ENCODE peak calls at places on chromosomes 12 and 14, in six cellular contexts. One of them, this sample, is unnamed.
A peak's percentile ranks its signal among the peaks of the same experiment; 100 is the strongest.

GRCh38 chr12:31742891-31743290 is 14.1 kb upstream of the AMN1 start:
- DNase-seq in naive B cell: peak; percentile 78
- DNase-seq in NCI-H524 treated with DMSO at 0.1 percent for 48 hours: no peak
- DNase-seq in hypothalamus: no peak
- DNase-seq in stimulated activated CD8-positive, alpha-beta memory T cell treated with anti-CD3 and anti-CD28 coated beads, Interleukin-15, amount 100 ng/mL, for 48 hours: no peak
- DNase-seq in mesothelial cell of epicardium: no peak
- DNase-seq in this sample: peak; percentile 35

GRCh38 chr12:122203301-122203967 is at the start of gene B3GNT4:
- DNase-seq in naive B cell: peak; percentile 41
- DNase-seq in NCI-H524 treated with DMSO at 0.1 percent for 48 hours: no peak
- DNase-seq in hypothalamus: no peak
- DNase-seq in stimulated activated CD8-positive, alpha-beta memory T cell treated with anti-CD3 and anti-CD28 coated beads, Interleukin-15, amount 100 ng/mL, for 48 hours: no peak
- DNase-seq in mesothelial cell of epicardium: peak; percentile 67
- DNase-seq in this sample: no peak

GRCh38 chr14:76984297-76984696 is 44.2 kb downstream of the IRF2BPL start:
- DNase-seq in naive B cell: no peak
- DNase-seq in NCI-H524 treated with DMSO at 0.1 percent for 48 hours: no peak
- DNase-seq in hypothalamus: no peak
- DNase-seq in stimulated activated CD8-positive, alpha-beta memory T cell treated with anti-CD3 and anti-CD28 coated beads, Interleukin-15, amount 100 ng/mL, for 48 hours: no peak
- DNase-seq in mesothelial cell of epicardium: no peak
- DNase-seq in this sample: no peak

GRCh38 chr12:24854908-24855307 is 94.0 kb downstream of the BCAT1 start:
- DNase-seq in naive B cell: no peak
- DNase-seq in NCI-H524 treated with DMSO at 0.1 percent for 48 hours: no peak
- DNase-seq in hypothalamus: no peak
- DNase-seq in stimulated activated CD8-positive, alpha-beta memory T cell treated with anti-CD3 and anti-CD28 coated beads, Interleukin-15, amount 100 ng/mL, for 48 hours: no peak
- DNase-seq in mesothelial cell of epicardium: no peak
- DNase-seq in this sample: no peak

GRCh38 chr14:97277711-97278110 is 480.5 kb downstream of the VRK1 start:
- DNase-seq in naive B cell: no peak
- DNase-seq in NCI-H524 treated with DMSO at 0.1 percent for 48 hours: no peak
- DNase-seq in hypothalamus: no peak
- DNase-seq in stimulated activated CD8-positive, alpha-beta memory T cell treated with anti-CD3 and anti-CD28 coated beads, Interleukin-15, amount 100 ng/mL, for 48 hours: no peak
- DNase-seq in mesothelial cell of epicardium: no peak
- DNase-seq in this sample: no peak

GRCh38 chr14:59055439-59056045 is 132.9 kb upstream of the DAAM1 start:
- DNase-seq in naive B cell: peak; percentile 13
- DNase-seq in NCI-H524 treated with DMSO at 0.1 percent for 48 hours: no peak
- DNase-seq in hypothalamus: no peak
- DNase-seq in stimulated activated CD8-positive, alpha-beta memory T cell treated with anti-CD3 and anti-CD28 coated beads, Interleukin-15, amount 100 ng/mL, for 48 hours: no peak
- DNase-seq in mesothelial cell of epicardium: no peak
- DNase-seq in this sample: no peak

GRCh38 chr14:68495101-68495637 is 297.7 kb downstream of the ZFP36L1 start:
- DNase-seq in naive B cell: no peak
- DNase-seq in NCI-H524 treated with DMSO at 0.1 percent for 48 hours: no peak
- DNase-seq in hypothalamus: no peak
- DNase-seq in stimulated activated CD8-positive, alpha-beta memory T cell treated with anti-CD3 and anti-CD28 coated beads, Interleukin-15, amount 100 ng/mL, for 48 hours: no peak
- DNase-seq in mesothelial cell of epicardium: no peak
- DNase-seq in this sample: no peak

GRCh38 chr14:63614964-63615363 is 26.7 kb downstream of the WDR89 start:
- DNase-seq in naive B cell: no peak
- DNase-seq in NCI-H524 treated with DMSO at 0.1 percent for 48 hours: no peak
- DNase-seq in hypothalamus: no peak
- DNase-seq in stimulated activated CD8-positive, alpha-beta memory T cell treated with anti-CD3 and anti-CD28 coated beads, Interleukin-15, amount 100 ng/mL, for 48 hours: no peak
- DNase-seq in mesothelial cell of epicardium: no peak
- DNase-seq in this sample: no peak

GRCh38 chr12:121295123-121295745 is 1.3 kb downstream of the CAMKK2 start:
- DNase-seq in naive B cell: no peak
- DNase-seq in NCI-H524 treated with DMSO at 0.1 percent for 48 hours: no peak
- DNase-seq in hypothalamus: no peak
- DNase-seq in stimulated activated CD8-positive, alpha-beta memory T cell treated with anti-CD3 and anti-CD28 coated beads, Interleukin-15, amount 100 ng/mL, for 48 hours: no peak
- DNase-seq in mesothelial cell of epicardium: no peak
- DNase-seq in this sample: no peak

GRCh38 chr12:47022296-47022695 is 57.1 kb upstream of the PCED1B start:
- DNase-seq in naive B cell: no peak
- DNase-seq in NCI-H524 treated with DMSO at 0.1 percent for 48 hours: no peak
- DNase-seq in hypothalamus: no peak
- DNase-seq in stimulated activated CD8-positive, alpha-beta memory T cell treated with anti-CD3 and anti-CD28 coated beads, Interleukin-15, amount 100 ng/mL, for 48 hours: no peak
- DNase-seq in mesothelial cell of epicardium: no peak
- DNase-seq in this sample: no peak

GRCh38 chr14:96122496-96122895 is 82.1 kb upstream of the BDKRB2 start:
- DNase-seq in naive B cell: no peak
- DNase-seq in NCI-H524 treated with DMSO at 0.1 percent for 48 hours: no peak
- DNase-seq in hypothalamus: no peak
- DNase-seq in stimulated activated CD8-positive, alpha-beta memory T cell treated with anti-CD3 and anti-CD28 coated beads, Interleukin-15, amount 100 ng/mL, for 48 hours: no peak
- DNase-seq in mesothelial cell of epicardium: peak; percentile 28
- DNase-seq in this sample: no peak

GRCh38 chr12:88549929-88550328 is 30.3 kb downstream of the KITLG start:
- DNase-seq in naive B cell: no peak
- DNase-seq in NCI-H524 treated with DMSO at 0.1 percent for 48 hours: no peak
- DNase-seq in hypothalamus: no peak
- DNase-seq in stimulated activated CD8-positive, alpha-beta memory T cell treated with anti-CD3 and anti-CD28 coated beads, Interleukin-15, amount 100 ng/mL, for 48 hours: no peak
- DNase-seq in mesothelial cell of epicardium: no peak
- DNase-seq in this sample: no peak

GRCh38 chr12:84355561-84355960 is 557.0 kb downstream of the SLC6A15 start:
- DNase-seq in naive B cell: no peak
- DNase-seq in NCI-H524 treated with DMSO at 0.1 percent for 48 hours: no peak
- DNase-seq in hypothalamus: no peak
- DNase-seq in stimulated activated CD8-positive, alpha-beta memory T cell treated with anti-CD3 and anti-CD28 coated beads, Interleukin-15, amount 100 ng/mL, for 48 hours: no peak
- DNase-seq in mesothelial cell of epicardium: no peak
- DNase-seq in this sample: no peak

GRCh38 chr12:11917501-11917900 is 153.2 kb upstream of the BCL2L14 start:
- DNase-seq in naive B cell: no peak
- DNase-seq in NCI-H524 treated with DMSO at 0.1 percent for 48 hours: no peak
- DNase-seq in hypothalamus: no peak
- DNase-seq in stimulated activated CD8-positive, alpha-beta memory T cell treated with anti-CD3 and anti-CD28 coated beads, Interleukin-15, amount 100 ng/mL, for 48 hours: no peak
- DNase-seq in mesothelial cell of epicardium: no peak
- DNase-seq in this sample: no peak

GRCh38 chr12:106174876-106175275 is 36.1 kb upstream of the NUAK1 start:
- DNase-seq in naive B cell: no peak
- DNase-seq in NCI-H524 treated with DMSO at 0.1 percent for 48 hours: no peak
- DNase-seq in hypothalamus: no peak
- DNase-seq in stimulated activated CD8-positive, alpha-beta memory T cell treated with anti-CD3 and anti-CD28 coated beads, Interleukin-15, amount 100 ng/mL, for 48 hours: no peak
- DNase-seq in mesothelial cell of epicardium: no peak
- DNase-seq in this sample: no peak

GRCh38 chr12:119169150-119169549 is 9.6 kb upstream of the HSPB8 start:
- DNase-seq in naive B cell: no peak
- DNase-seq in NCI-H524 treated with DMSO at 0.1 percent for 48 hours: no peak
- DNase-seq in hypothalamus: no peak
- DNase-seq in stimulated activated CD8-positive, alpha-beta memory T cell treated with anti-CD3 and anti-CD28 coated beads, Interleukin-15, amount 100 ng/mL, for 48 hours: no peak
- DNase-seq in mesothelial cell of epicardium: no peak
- DNase-seq in this sample: no peak

GRCh38 chr12:123859035-123859434 is 96.9 kb downstream of the DNAH10 start:
- DNase-seq in naive B cell: no peak
- DNase-seq in NCI-H524 treated with DMSO at 0.1 percent for 48 hours: no peak
- DNase-seq in hypothalamus: no peak
- DNase-seq in stimulated activated CD8-positive, alpha-beta memory T cell treated with anti-CD3 and anti-CD28 coated beads, Interleukin-15, amount 100 ng/mL, for 48 hours: no peak
- DNase-seq in mesothelial cell of epicardium: no peak
- DNase-seq in this sample: no peak

GRCh38 chr12:114933428-114934160 is 249.6 kb upstream of the TBX3 start:
- DNase-seq in naive B cell: no peak
- DNase-seq in NCI-H524 treated with DMSO at 0.1 percent for 48 hours: no peak
- DNase-seq in hypothalamus: no peak
- DNase-seq in stimulated activated CD8-positive, alpha-beta memory T cell treated with anti-CD3 and anti-CD28 coated beads, Interleukin-15, amount 100 ng/mL, for 48 hours: no peak
- DNase-seq in mesothelial cell of epicardium: no peak
- DNase-seq in this sample: no peak

GRCh38 chr12:121626853-121627623 is 708 bp downstream of the ORAI1 start:
- DNase-seq in naive B cell: peak; percentile 69
- DNase-seq in NCI-H524 treated with DMSO at 0.1 percent for 48 hours: no peak
- DNase-seq in hypothalamus: peak; percentile 39
- DNase-seq in stimulated activated CD8-positive, alpha-beta memory T cell treated with anti-CD3 and anti-CD28 coated beads, Interleukin-15, amount 100 ng/mL, for 48 hours: peak; percentile 92
- DNase-seq in mesothelial cell of epicardium: peak; percentile 64
- DNase-seq in this sample: peak; percentile 50

GRCh38 chr14:71574976-71575375 is 357.3 kb upstream of the RGS6 start:
- DNase-seq in naive B cell: no peak
- DNase-seq in NCI-H524 treated with DMSO at 0.1 percent for 48 hours: no peak
- DNase-seq in hypothalamus: no peak
- DNase-seq in stimulated activated CD8-positive, alpha-beta memory T cell treated with anti-CD3 and anti-CD28 coated beads, Interleukin-15, amount 100 ng/mL, for 48 hours: no peak
- DNase-seq in mesothelial cell of epicardium: no peak
- DNase-seq in this sample: no peak

GRCh38 chr14:57009585-57010515 is 199.6 kb upstream of the OTX2 start:
- DNase-seq in naive B cell: no peak
- DNase-seq in NCI-H524 treated with DMSO at 0.1 percent for 48 hours: peak; percentile 98
- DNase-seq in hypothalamus: no peak
- DNase-seq in stimulated activated CD8-positive, alpha-beta memory T cell treated with anti-CD3 and anti-CD28 coated beads, Interleukin-15, amount 100 ng/mL, for 48 hours: no peak
- DNase-seq in mesothelial cell of epicardium: no peak
- DNase-seq in this sample: no peak

GRCh38 chr12:50314629-50315312 is 31.5 kb upstream of the LIMA1 start:
- DNase-seq in naive B cell: peak; percentile 3
- DNase-seq in NCI-H524 treated with DMSO at 0.1 percent for 48 hours: peak; percentile 7
- DNase-seq in hypothalamus: no peak
- DNase-seq in stimulated activated CD8-positive, alpha-beta memory T cell treated with anti-CD3 and anti-CD28 coated beads, Interleukin-15, amount 100 ng/mL, for 48 hours: no peak
- DNase-seq in mesothelial cell of epicardium: no peak
- DNase-seq in this sample: no peak

GRCh38 chr14:98935921-98936320 is 336.1 kb downstream of the BCL11B start:
- DNase-seq in naive B cell: no peak
- DNase-seq in NCI-H524 treated with DMSO at 0.1 percent for 48 hours: no peak
- DNase-seq in hypothalamus: no peak
- DNase-seq in stimulated activated CD8-positive, alpha-beta memory T cell treated with anti-CD3 and anti-CD28 coated beads, Interleukin-15, amount 100 ng/mL, for 48 hours: no peak
- DNase-seq in mesothelial cell of epicardium: no peak
- DNase-seq in this sample: no peak

GRCh38 chr14:23104070-23104590 is 659 bp downstream of the CIROP start:
- DNase-seq in naive B cell: no peak
- DNase-seq in NCI-H524 treated with DMSO at 0.1 percent for 48 hours: no peak
- DNase-seq in hypothalamus: no peak
- DNase-seq in stimulated activated CD8-positive, alpha-beta memory T cell treated with anti-CD3 and anti-CD28 coated beads, Interleukin-15, amount 100 ng/mL, for 48 hours: no peak
- DNase-seq in mesothelial cell of epicardium: no peak
- DNase-seq in this sample: no peak

GRCh38 chr12:87274594-87275245 is 754.5 kb downstream of the C12orf50 start:
- DNase-seq in naive B cell: peak; percentile 7
- DNase-seq in NCI-H524 treated with DMSO at 0.1 percent for 48 hours: no peak
- DNase-seq in hypothalamus: no peak
- DNase-seq in stimulated activated CD8-positive, alpha-beta memory T cell treated with anti-CD3 and anti-CD28 coated beads, Interleukin-15, amount 100 ng/mL, for 48 hours: no peak
- DNase-seq in mesothelial cell of epicardium: no peak
- DNase-seq in this sample: no peak

GRCh38 chr12:127803545-127803944 is 463.4 kb upstream of the TMEM132C start:
- DNase-seq in naive B cell: no peak
- DNase-seq in NCI-H524 treated with DMSO at 0.1 percent for 48 hours: no peak
- DNase-seq in hypothalamus: no peak
- DNase-seq in stimulated activated CD8-positive, alpha-beta memory T cell treated with anti-CD3 and anti-CD28 coated beads, Interleukin-15, amount 100 ng/mL, for 48 hours: no peak
- DNase-seq in mesothelial cell of epicardium: no peak
- DNase-seq in this sample: no peak

GRCh38 chr14:104751539-104752337 is 1.2 kb upstream of the SIVA1 start:
- DNase-seq in naive B cell: no peak
- DNase-seq in NCI-H524 treated with DMSO at 0.1 percent for 48 hours: no peak
- DNase-seq in hypothalamus: no peak
- DNase-seq in stimulated activated CD8-positive, alpha-beta memory T cell treated with anti-CD3 and anti-CD28 coated beads, Interleukin-15, amount 100 ng/mL, for 48 hours: no peak
- DNase-seq in mesothelial cell of epicardium: no peak
- DNase-seq in this sample: no peak

GRCh38 chr14:76997257-76997970 is 31.1 kb downstream of the IRF2BPL start:
- DNase-seq in naive B cell: no peak
- DNase-seq in NCI-H524 treated with DMSO at 0.1 percent for 48 hours: no peak
- DNase-seq in hypothalamus: no peak
- DNase-seq in stimulated activated CD8-positive, alpha-beta memory T cell treated with anti-CD3 and anti-CD28 coated beads, Interleukin-15, amount 100 ng/mL, for 48 hours: no peak
- DNase-seq in mesothelial cell of epicardium: no peak
- DNase-seq in this sample: no peak

GRCh38 chr12:119593578-119594398 is at the start of gene TMEM233:
- DNase-seq in naive B cell: no peak
- DNase-seq in NCI-H524 treated with DMSO at 0.1 percent for 48 hours: no peak
- DNase-seq in hypothalamus: no peak
- DNase-seq in stimulated activated CD8-positive, alpha-beta memory T cell treated with anti-CD3 and anti-CD28 coated beads, Interleukin-15, amount 100 ng/mL, for 48 hours: no peak
- DNase-seq in mesothelial cell of epicardium: no peak
- DNase-seq in this sample: no peak

GRCh38 chr12:109962388-109962787 is 33.8 kb downstream of the GIT2 start:
- DNase-seq in naive B cell: no peak
- DNase-seq in NCI-H524 treated with DMSO at 0.1 percent for 48 hours: peak; percentile 37
- DNase-seq in hypothalamus: no peak
- DNase-seq in stimulated activated CD8-positive, alpha-beta memory T cell treated with anti-CD3 and anti-CD28 coated beads, Interleukin-15, amount 100 ng/mL, for 48 hours: no peak
- DNase-seq in mesothelial cell of epicardium: no peak
- DNase-seq in this sample: no peak

GRCh38 chr12:107352347-107353081 is 259.2 kb upstream of the CRY1 start:
- DNase-seq in naive B cell: no peak
- DNase-seq in NCI-H524 treated with DMSO at 0.1 percent for 48 hours: no peak
- DNase-seq in hypothalamus: no peak
- DNase-seq in stimulated activated CD8-positive, alpha-beta memory T cell treated with anti-CD3 and anti-CD28 coated beads, Interleukin-15, amount 100 ng/mL, for 48 hours: no peak
- DNase-seq in mesothelial cell of epicardium: no peak
- DNase-seq in this sample: no peak

GRCh38 chr14:50944647-50945413 is 547 bp upstream of the PYGL start:
- DNase-seq in naive B cell: no peak
- DNase-seq in NCI-H524 treated with DMSO at 0.1 percent for 48 hours: no peak
- DNase-seq in hypothalamus: no peak
- DNase-seq in stimulated activated CD8-positive, alpha-beta memory T cell treated with anti-CD3 and anti-CD28 coated beads, Interleukin-15, amount 100 ng/mL, for 48 hours: no peak
- DNase-seq in mesothelial cell of epicardium: no peak
- DNase-seq in this sample: peak; percentile 39

GRCh38 chr12:51391047-51391837 is at the start of gene GALNT6:
- DNase-seq in naive B cell: peak; percentile 85
- DNase-seq in NCI-H524 treated with DMSO at 0.1 percent for 48 hours: no peak
- DNase-seq in hypothalamus: no peak
- DNase-seq in stimulated activated CD8-positive, alpha-beta memory T cell treated with anti-CD3 and anti-CD28 coated beads, Interleukin-15, amount 100 ng/mL, for 48 hours: peak; percentile 62
- DNase-seq in mesothelial cell of epicardium: peak; percentile 70
- DNase-seq in this sample: peak; percentile 30

GRCh38 chr12:79887912-79888311 is 47.0 kb downstream of the PPP1R12A start:
- DNase-seq in naive B cell: no peak
- DNase-seq in NCI-H524 treated with DMSO at 0.1 percent for 48 hours: no peak
- DNase-seq in hypothalamus: no peak
- DNase-seq in stimulated activated CD8-positive, alpha-beta memory T cell treated with anti-CD3 and anti-CD28 coated beads, Interleukin-15, amount 100 ng/mL, for 48 hours: no peak
- DNase-seq in mesothelial cell of epicardium: no peak
- DNase-seq in this sample: no peak

GRCh38 chr12:8036366-8036765 is 3.9 kb downstream of the FOXJ2 start:
- DNase-seq in naive B cell: no peak
- DNase-seq in NCI-H524 treated with DMSO at 0.1 percent for 48 hours: no peak
- DNase-seq in hypothalamus: no peak
- DNase-seq in stimulated activated CD8-positive, alpha-beta memory T cell treated with anti-CD3 and anti-CD28 coated beads, Interleukin-15, amount 100 ng/mL, for 48 hours: no peak
- DNase-seq in mesothelial cell of epicardium: no peak
- DNase-seq in this sample: no peak

GRCh38 chr12:7439579-7440505 is 4.1 kb downstream of the CD163L1 start:
- DNase-seq in naive B cell: no peak
- DNase-seq in NCI-H524 treated with DMSO at 0.1 percent for 48 hours: peak; percentile 32
- DNase-seq in hypothalamus: no peak
- DNase-seq in stimulated activated CD8-positive, alpha-beta memory T cell treated with anti-CD3 and anti-CD28 coated beads, Interleukin-15, amount 100 ng/mL, for 48 hours: peak; percentile 38
- DNase-seq in mesothelial cell of epicardium: peak; percentile 57
- DNase-seq in this sample: no peak

GRCh38 chr12:115452751-115453281 is 768.8 kb upstream of the TBX3 start:
- DNase-seq in naive B cell: no peak
- DNase-seq in NCI-H524 treated with DMSO at 0.1 percent for 48 hours: no peak
- DNase-seq in hypothalamus: no peak
- DNase-seq in stimulated activated CD8-positive, alpha-beta memory T cell treated with anti-CD3 and anti-CD28 coated beads, Interleukin-15, amount 100 ng/mL, for 48 hours: no peak
- DNase-seq in mesothelial cell of epicardium: no peak
- DNase-seq in this sample: no peak

GRCh38 chr14:76480426-76480825 is 104.5 kb downstream of the ESRRB start:
- DNase-seq in naive B cell: no peak
- DNase-seq in NCI-H524 treated with DMSO at 0.1 percent for 48 hours: no peak
- DNase-seq in hypothalamus: no peak
- DNase-seq in stimulated activated CD8-positive, alpha-beta memory T cell treated with anti-CD3 and anti-CD28 coated beads, Interleukin-15, amount 100 ng/mL, for 48 hours: no peak
- DNase-seq in mesothelial cell of epicardium: no peak
- DNase-seq in this sample: no peak

GRCh38 chr12:131908082-131908715 is 13.8 kb downstream of the ULK1 start:
- DNase-seq in naive B cell: no peak
- DNase-seq in NCI-H524 treated with DMSO at 0.1 percent for 48 hours: no peak
- DNase-seq in hypothalamus: no peak
- DNase-seq in stimulated activated CD8-positive, alpha-beta memory T cell treated with anti-CD3 and anti-CD28 coated beads, Interleukin-15, amount 100 ng/mL, for 48 hours: no peak
- DNase-seq in mesothelial cell of epicardium: no peak
- DNase-seq in this sample: no peak